ENCODE peak calls at places on chromosomes 11 and 22, in ten cellular contexts. O is CD4-positive, alpha-beta T cell; L is HFF-Myc; N is tibial artery; R is mesothelial cell of epicardium; U is fibroblast of villous mesenchyme; G is lower leg skin; W is NB4; D is dorsolateral prefrontal cortex; Z is ovary. Y is an unnamed sample.

GRCh38 chr11:124863137-124863825 is 2.0 kb upstream of the ROBO3 start:
- DNase-seq in G (no peak), Z (no peak), W (no peak), N (peak; percentile 47), D (peak; percentile 54), L (no peak), O (no peak), U (peak; percentile 45), R (peak; percentile 37), Y (peak; percentile 27)

GRCh38 chr11:64745523-64746328 is 1.8 kb upstream of the RASGRP2 start:
- DNase-seq in L (no peak), D (peak; percentile 56), U (peak; percentile 86), Z (peak; percentile 55), W (peak; percentile 93), O (peak; percentile 69), G (peak; percentile 69), R (no peak), N (peak; percentile 91), Y (no peak)

GRCh38 chr11:75792127-75792731 is 22.8 kb upstream of the UVRAG start:
- DNase-seq in R (no peak), O (no peak), N (no peak), U (no peak), D (no peak), L (no peak), G (no peak), Z (no peak), W (no peak), Y (no peak)

GRCh38 chr22:44204937-44205712 is 24.4 kb downstream of the PARVG start:
- DNase-seq in D (no peak), N (no peak), W (no peak), G (no peak), O (no peak), U (no peak), R (no peak), Z (no peak), L (no peak), Y (no peak)

GRCh38 chr11:35682230-35683195 is 19.9 kb downstream of the TRIM44 start:
- DNase-seq in N (no peak), O (no peak), W (no peak), U (peak; percentile 29), D (peak; percentile 31), Z (no peak), L (no peak), G (no peak), R (no peak), Y (no peak)

GRCh38 chr22:29225422-29226090 is 19.9 kb downstream of the EMID1 start:
- DNase-seq in O (no peak), W (no peak), Z (no peak), L (no peak), U (peak; percentile 19), G (peak; percentile 52), D (no peak), R (no peak), N (peak; percentile 65), Y (no peak)

GRCh38 chr22:47162865-47163264 is 400.4 kb downstream of the TBC1D22A start:
- DNase-seq in W (no peak), L (no peak), Z (peak; percentile 7), R (no peak), O (no peak), G (no peak), N (peak; percentile 16), U (no peak), D (no peak), Y (no peak)

GRCh38 chr11:44502506-44502905 is 63.0 kb upstream of the CD82 start:
- DNase-seq in N (no peak), Z (no peak), D (no peak), L (no peak), O (no peak), G (no peak), U (no peak), R (no peak), W (no peak), Y (no peak)

GRCh38 chr11:118234833-118235232 is 10.0 kb upstream of the JAML start:
- DNase-seq in N (no peak), Z (no peak), W (no peak), G (no peak), R (no peak), O (no peak), U (no peak), L (no peak), D (no peak), Y (no peak)

GRCh38 chr11:64180871-64181270 is 5.1 kb upstream of the STIP1 start:
- DNase-seq in N (no peak), G (no peak), O (no peak), L (no peak), Z (no peak), R (no peak), U (peak; percentile 51), W (no peak), D (no peak), Y (no peak)

GRCh38 chr22:27866136-27867091 is 52.6 kb downstream of the PITPNB start:
- DNase-seq in O (no peak), W (no peak), L (peak; percentile 70), U (peak; percentile 92), R (no peak), Z (peak; percentile 77), N (peak; percentile 67), D (no peak), G (peak; percentile 67), Y (no peak)

GRCh38 chr11:2074266-2074825 is 64.8 kb downstream of the IGF2 start:
- DNase-seq in W (peak; percentile 43), D (no peak), U (no peak), R (no peak), O (no peak), Z (no peak), L (no peak), N (no peak), G (no peak), Y (no peak)
- TF ChIP-seq CTCF in W (peak; percentile 53), D (no peak), U (peak; percentile 10), R (peak; percentile 34), O (no peak), Z (no peak), L (peak; percentile 45), N (no peak), G (no peak), Y (peak; percentile 27)

GRCh38 chr11:113694390-113694789 is 11.7 kb downstream of the TMPRSS5 start:
- DNase-seq in Z (no peak), N (no peak), G (no peak), D (no peak), W (no peak), U (no peak), L (no peak), O (no peak), R (no peak), Y (no peak)

GRCh38 chr11:113689711-113690618 is 16.1 kb downstream of the TMPRSS5 start:
- DNase-seq in N (no peak), R (no peak), G (no peak), W (no peak), L (no peak), U (no peak), Z (no peak), O (no peak), D (no peak), Y (no peak)

GRCh38 chr11:113695207-113695606 is 10.9 kb downstream of the TMPRSS5 start:
- DNase-seq in G (no peak), U (no peak), R (no peak), L (no peak), N (no peak), O (no peak), D (no peak), Z (no peak), W (no peak), Y (no peak)

GRCh38 chr11:113693030-113693429 is 13.1 kb downstream of the TMPRSS5 start:
- DNase-seq in L (no peak), G (no peak), U (no peak), O (no peak), W (no peak), R (no peak), D (no peak), Z (no peak), N (no peak), Y (no peak)

DNA sequence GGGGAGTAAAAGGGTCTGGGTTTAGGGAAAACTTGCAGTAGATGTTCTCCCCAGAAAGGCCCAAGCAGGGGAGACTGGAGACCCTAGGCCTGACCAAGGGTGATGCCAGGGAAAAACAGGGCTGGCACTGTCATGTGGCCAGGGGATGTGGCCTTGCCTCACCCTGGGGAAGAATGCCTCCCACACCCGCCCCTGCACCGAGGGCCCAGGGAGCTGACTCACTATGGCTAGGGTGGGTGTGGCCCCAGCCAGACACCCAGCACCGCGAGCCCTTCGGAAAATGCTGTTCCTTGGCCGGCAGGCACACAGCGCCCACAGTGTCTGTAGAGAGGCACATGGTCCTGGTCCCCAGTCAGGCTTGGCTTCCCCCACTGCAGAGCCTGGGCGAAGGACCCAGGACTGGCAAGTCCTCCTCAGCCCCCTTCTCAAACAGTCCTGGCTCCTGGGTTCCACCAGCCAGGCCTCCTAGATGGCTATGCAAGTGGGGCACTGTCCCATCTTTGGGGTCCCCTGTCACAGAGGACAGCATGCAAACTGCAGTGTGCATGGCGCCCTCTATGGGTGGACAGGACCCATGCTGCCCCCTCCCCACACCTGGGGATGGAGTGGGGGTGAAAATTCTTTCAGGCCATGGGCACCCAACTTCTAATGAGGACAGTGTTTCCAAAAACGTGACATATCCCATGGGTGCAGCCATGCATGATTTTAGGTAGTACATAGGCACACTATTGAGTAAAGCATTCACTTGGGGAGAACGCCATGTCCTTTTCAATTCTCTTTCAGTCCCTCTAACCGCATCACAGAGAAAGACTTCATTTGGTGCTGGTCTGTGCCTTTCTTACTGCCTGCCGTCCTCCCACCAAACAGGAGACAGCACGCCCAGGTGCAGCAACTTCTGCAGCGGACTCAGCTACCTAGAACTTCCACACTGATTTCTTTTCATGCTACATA is 15.2 kb downstream of the TMPRSS5 start:
- DNase-seq in W (peak; percentile 84), D (no peak), R (no peak), N (no peak), Z (no peak), G (no peak), U (peak; percentile 70), L (peak; percentile 9), O (no peak), Y (peak; percentile 77)
- TF ChIP-seq CTCF in W (peak; percentile 78), D (peak; percentile 52), R (peak; percentile 29), N (peak; percentile 13), Z (no peak), G (no peak), U (peak; percentile 42), L (peak; percentile 54), O (no peak), Y (peak; percentile 72)

DNA sequence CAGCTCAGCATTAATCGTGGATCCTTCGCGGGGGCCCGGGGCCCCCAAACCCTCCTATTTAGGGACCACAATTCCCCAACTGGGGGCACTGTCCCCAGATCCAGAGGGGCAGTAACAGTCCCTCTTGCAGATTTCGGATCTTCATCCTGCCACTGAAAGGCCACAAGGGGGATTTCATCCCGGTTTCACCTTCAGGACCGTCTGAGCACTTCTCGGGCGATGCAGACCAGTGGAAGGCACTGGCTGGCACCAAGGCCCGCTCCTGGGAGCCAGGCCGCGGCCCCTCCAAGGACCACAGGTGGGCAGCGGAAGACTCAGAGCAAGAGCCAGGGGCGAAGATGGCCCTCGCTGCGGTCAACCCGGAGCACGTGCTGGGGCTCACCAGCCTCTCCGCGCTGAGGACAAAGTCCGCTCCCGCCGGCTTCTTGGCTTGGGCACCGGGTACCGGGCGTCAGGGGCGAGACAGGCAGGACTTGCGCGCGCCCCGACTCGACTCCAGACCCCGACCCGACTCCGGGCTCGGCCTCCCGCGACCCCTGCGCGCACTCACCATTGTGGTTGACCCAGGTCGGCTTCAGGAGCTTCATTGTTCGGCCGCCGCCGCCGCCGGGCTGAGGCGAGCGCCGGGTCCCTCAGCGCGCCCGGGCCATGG is 517 bp downstream of the HIRA start:
- DNase-seq in O (no peak), W (peak; percentile 60), R (peak; percentile 47), U (peak; percentile 39), N (no peak), Z (peak; percentile 27), G (no peak), L (no peak), D (peak; percentile 13), Y (no peak)
- TF ChIP-seq CTCF in O (no peak), W (peak; percentile 5), R (no peak), U (peak; percentile 24), N (no peak), Z (no peak), G (no peak), L (no peak), D (no peak), Y (peak; percentile 34)

GRCh38 chr11:126816655-126817054 is 183.9 kb downstream of the KIRREL3 start:
- DNase-seq in N (no peak), U (no peak), O (no peak), Z (no peak), L (no peak), G (no peak), W (peak; percentile 23), R (no peak), D (no peak), Y (no peak)
- TF ChIP-seq CTCF in N (no peak), U (no peak), O (no peak), Z (no peak), L (no peak), G (no peak), W (no peak), R (no peak), D (no peak), Y (no peak)

Y was measured in retinal pigment epithelial cell.